ENCODE peak calls at places on chromosomes 12 and 14, in eight cellular contexts. One of them, this sample, is unnamed.

GRCh38 chr12:120015313-120015712 is 26.3 kb downstream of the BICDL1 start:
- DNase-seq in esophagus squamous epithelium: no peak
- DNase-seq in GM12864: no peak
- DNase-seq in AG04450: no peak
- DNase-seq in lower lobe of right lung: no peak
- DNase-seq in cardiac fibroblast: no peak
- DNase-seq in OCI-LY7: no peak
- DNase-seq in transverse colon: no peak
- DNase-seq in this sample: no peak

GRCh38 chr14:56210570-56210969 is 92.4 kb downstream of the PELI2 start:
- DNase-seq in esophagus squamous epithelium: no peak
- DNase-seq in GM12864: no peak
- DNase-seq in AG04450: no peak
- DNase-seq in lower lobe of right lung: no peak
- DNase-seq in cardiac fibroblast: no peak
- DNase-seq in OCI-LY7: no peak
- DNase-seq in transverse colon: no peak
- DNase-seq in this sample: no peak

GRCh38 chr14:51547260-51547659 is 104.5 kb upstream of the FRMD6 start:
- DNase-seq in esophagus squamous epithelium: no peak
- DNase-seq in GM12864: no peak
- DNase-seq in AG04450: peak; percentile 99
- DNase-seq in lower lobe of right lung: no peak
- DNase-seq in cardiac fibroblast: peak; percentile 100
- DNase-seq in OCI-LY7: no peak
- DNase-seq in transverse colon: peak; percentile 22
- DNase-seq in this sample: peak; percentile 98

GRCh38 chr12:92470608-92471021 is 232.2 kb upstream of the PLEKHG7 start:
- DNase-seq in esophagus squamous epithelium: no peak
- DNase-seq in GM12864: peak; percentile 70
- DNase-seq in AG04450: no peak
- DNase-seq in lower lobe of right lung: no peak
- DNase-seq in cardiac fibroblast: no peak
- DNase-seq in OCI-LY7: peak; percentile 59
- DNase-seq in transverse colon: no peak
- DNase-seq in this sample: peak; percentile 24

GRCh38 chr12:27198036-27198435 is 46.0 kb upstream of the STK38L start:
- DNase-seq in esophagus squamous epithelium: no peak
- DNase-seq in GM12864: no peak
- DNase-seq in AG04450: no peak
- DNase-seq in lower lobe of right lung: no peak
- DNase-seq in cardiac fibroblast: peak; percentile 85
- DNase-seq in OCI-LY7: no peak
- DNase-seq in transverse colon: no peak
- DNase-seq in this sample: no peak

GRCh38 chr14:33765251-33765650 is 185.6 kb downstream of the EGLN3 start:
- DNase-seq in esophagus squamous epithelium: no peak
- DNase-seq in GM12864: no peak
- DNase-seq in AG04450: no peak
- DNase-seq in lower lobe of right lung: no peak
- DNase-seq in cardiac fibroblast: no peak
- DNase-seq in OCI-LY7: no peak
- DNase-seq in transverse colon: no peak
- DNase-seq in this sample: no peak

GRCh38 chr12:105278043-105278697 is 42.2 kb upstream of the APPL2 start:
- DNase-seq in esophagus squamous epithelium: no peak
- DNase-seq in GM12864: no peak
- DNase-seq in AG04450: no peak
- DNase-seq in lower lobe of right lung: no peak
- DNase-seq in cardiac fibroblast: peak; percentile 36
- DNase-seq in OCI-LY7: peak; percentile 7
- DNase-seq in transverse colon: no peak
- DNase-seq in this sample: no peak

GRCh38 chr12:9668141-9669018 is 1.1 kb upstream of the CLEC2D start:
- DNase-seq in esophagus squamous epithelium: no peak
- DNase-seq in GM12864: no peak
- DNase-seq in AG04450: no peak
- DNase-seq in lower lobe of right lung: no peak
- DNase-seq in cardiac fibroblast: no peak
- DNase-seq in OCI-LY7: no peak
- DNase-seq in transverse colon: no peak
- DNase-seq in this sample: no peak

GRCh38 chr12:57939291-57939690 is 2.1 kb upstream of the ATP23 start:
- DNase-seq in esophagus squamous epithelium: no peak
- DNase-seq in GM12864: no peak
- DNase-seq in AG04450: no peak
- DNase-seq in lower lobe of right lung: no peak
- DNase-seq in cardiac fibroblast: peak; percentile 22
- DNase-seq in OCI-LY7: no peak
- DNase-seq in transverse colon: no peak
- DNase-seq in this sample: peak; percentile 68

GRCh38 chr14:64442300-64442988 is 22.9 kb upstream of the AKAP5 start:
- DNase-seq in esophagus squamous epithelium: no peak
- DNase-seq in GM12864: no peak
- DNase-seq in AG04450: no peak
- DNase-seq in lower lobe of right lung: no peak
- DNase-seq in cardiac fibroblast: no peak
- DNase-seq in OCI-LY7: no peak
- DNase-seq in transverse colon: no peak
- DNase-seq in this sample: no peak

GRCh38 chr14:101475468-101476257 is 85.6 kb upstream of the DIO3 start:
- DNase-seq in esophagus squamous epithelium: no peak
- DNase-seq in GM12864: no peak
- DNase-seq in AG04450: peak; percentile 15
- DNase-seq in lower lobe of right lung: no peak
- DNase-seq in cardiac fibroblast: peak; percentile 60
- DNase-seq in OCI-LY7: no peak
- DNase-seq in transverse colon: no peak
- DNase-seq in this sample: peak; percentile 67

GRCh38 chr12:13982010-13982409 is 608 bp upstream of the GRIN2B start:
- DNase-seq in esophagus squamous epithelium: no peak
- DNase-seq in GM12864: no peak
- DNase-seq in AG04450: no peak
- DNase-seq in lower lobe of right lung: no peak
- DNase-seq in cardiac fibroblast: no peak
- DNase-seq in OCI-LY7: no peak
- DNase-seq in transverse colon: peak; percentile 15
- DNase-seq in this sample: no peak

GRCh38 chr14:51458563-51458955 is 193.2 kb upstream of the FRMD6 start:
- DNase-seq in esophagus squamous epithelium: no peak
- DNase-seq in GM12864: no peak
- DNase-seq in AG04450: peak; percentile 90
- DNase-seq in lower lobe of right lung: no peak
- DNase-seq in cardiac fibroblast: peak; percentile 96
- DNase-seq in OCI-LY7: no peak
- DNase-seq in transverse colon: no peak
- DNase-seq in this sample: peak; percentile 83

GRCh38 chr14:49550284-49551184 is 35.6 kb downstream of the RPS29 start:
- DNase-seq in esophagus squamous epithelium: no peak
- DNase-seq in GM12864: no peak
- DNase-seq in AG04450: no peak
- DNase-seq in lower lobe of right lung: no peak
- DNase-seq in cardiac fibroblast: peak; percentile 58
- DNase-seq in OCI-LY7: peak; percentile 7
- DNase-seq in transverse colon: no peak
- DNase-seq in this sample: peak; percentile 25
- TF ChIP-seq CTCF in esophagus squamous epithelium: no peak
- TF ChIP-seq CTCF in GM12864: no peak
- TF ChIP-seq CTCF in AG04450: peak; percentile 53
- TF ChIP-seq CTCF in lower lobe of right lung: no peak
- TF ChIP-seq CTCF in cardiac fibroblast: peak; percentile 45
- TF ChIP-seq CTCF in OCI-LY7: peak; percentile 57
- TF ChIP-seq CTCF in transverse colon: no peak
- TF ChIP-seq CTCF in this sample: peak; percentile 23

DNA sequence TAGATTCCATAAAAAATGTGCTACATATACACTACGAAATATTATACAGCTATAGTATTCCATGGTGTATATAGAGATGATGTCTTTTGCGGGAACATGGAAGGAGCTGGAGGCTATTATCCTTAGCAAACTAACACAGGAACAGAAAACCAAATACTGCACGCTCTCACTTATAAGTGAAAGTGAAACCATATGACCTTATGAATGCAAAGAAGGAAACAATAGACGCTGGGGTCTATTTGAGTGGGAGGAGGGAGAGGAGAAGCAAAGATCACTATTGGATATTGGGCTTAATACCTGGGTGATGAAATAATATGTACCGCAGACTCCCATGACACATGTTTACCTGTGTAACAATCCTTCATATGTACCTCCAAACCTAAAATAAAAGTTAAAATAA is 142.7 kb downstream of the LRFN5 start:
- DNase-seq in esophagus squamous epithelium: no peak
- DNase-seq in GM12864: no peak
- DNase-seq in AG04450: no peak
- DNase-seq in lower lobe of right lung: no peak
- DNase-seq in cardiac fibroblast: peak; percentile 44
- DNase-seq in OCI-LY7: no peak
- DNase-seq in transverse colon: no peak
- DNase-seq in this sample: no peak
- H3K4me3 ChIP-seq in esophagus squamous epithelium: peak overlapping the region; percentile 53
- H3K4me3 ChIP-seq in GM12864: no peak overlapping the region
- H3K4me3 ChIP-seq in AG04450: no peak overlapping the region
- H3K4me3 ChIP-seq in lower lobe of right lung: peak overlapping the region; percentile 32
- H3K4me3 ChIP-seq in cardiac fibroblast: no peak overlapping the region
- H3K4me3 ChIP-seq in OCI-LY7: no peak overlapping the region
- H3K4me3 ChIP-seq in transverse colon: peak overlapping the region; percentile 25
- H3K4me3 ChIP-seq in this sample: no peak overlapping the region

DNA sequence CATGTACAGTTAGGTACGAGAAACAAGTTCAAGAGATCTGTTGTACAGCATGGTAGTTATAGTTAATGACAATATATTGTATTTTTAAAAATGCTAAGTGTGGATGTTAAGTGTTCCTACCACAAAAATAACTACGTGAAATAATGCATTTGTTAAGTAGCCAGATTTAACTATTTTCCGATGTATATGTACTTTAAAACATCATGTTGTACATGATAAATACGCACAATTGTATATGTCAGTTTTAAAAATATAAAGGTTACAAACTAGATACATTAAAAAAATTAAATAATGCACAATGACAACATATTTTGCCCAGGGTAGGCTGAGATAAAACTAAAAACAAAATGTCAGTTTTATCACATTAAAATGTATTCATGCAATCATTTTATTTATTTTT is 285.1 kb upstream of the DCN start:
- DNase-seq in esophagus squamous epithelium: no peak
- DNase-seq in GM12864: no peak
- DNase-seq in AG04450: no peak
- DNase-seq in lower lobe of right lung: no peak
- DNase-seq in cardiac fibroblast: no peak
- DNase-seq in OCI-LY7: no peak
- DNase-seq in transverse colon: no peak
- DNase-seq in this sample: no peak
- TF ChIP-seq CTCF in esophagus squamous epithelium: no peak
- TF ChIP-seq CTCF in GM12864: no peak
- TF ChIP-seq CTCF in AG04450: no peak
- TF ChIP-seq CTCF in lower lobe of right lung: no peak
- TF ChIP-seq CTCF in cardiac fibroblast: no peak
- TF ChIP-seq CTCF in OCI-LY7: no peak
- TF ChIP-seq CTCF in transverse colon: no peak
- TF ChIP-seq CTCF in this sample: no peak

GRCh38 chr12:6539276-6540134 is 5.2 kb downstream of the GAPDH start:
- DNase-seq in esophagus squamous epithelium: no peak
- DNase-seq in GM12864: no peak
- DNase-seq in AG04450: no peak
- DNase-seq in lower lobe of right lung: no peak
- DNase-seq in cardiac fibroblast: peak; percentile 48
- DNase-seq in OCI-LY7: peak; percentile 19
- DNase-seq in transverse colon: no peak
- DNase-seq in this sample: peak; percentile 25
- H3K4me3 ChIP-seq in esophagus squamous epithelium: peak overlapping the region; percentile 51
- H3K4me3 ChIP-seq in GM12864: no peak overlapping the region
- H3K4me3 ChIP-seq in AG04450: no peak overlapping the region
- H3K4me3 ChIP-seq in lower lobe of right lung: no peak overlapping the region
- H3K4me3 ChIP-seq in cardiac fibroblast: no peak overlapping the region
- H3K4me3 ChIP-seq in OCI-LY7: no peak overlapping the region
- H3K4me3 ChIP-seq in transverse colon: peak overlapping the region; percentile 29
- H3K4me3 ChIP-seq in this sample: no peak overlapping the region

GRCh38 chr14:29926228-29926627 is 1.4 kb downstream of the PRKD1 start:
- DNase-seq in esophagus squamous epithelium: no peak
- DNase-seq in GM12864: no peak
- DNase-seq in AG04450: no peak
- DNase-seq in lower lobe of right lung: no peak
- DNase-seq in cardiac fibroblast: no peak
- DNase-seq in OCI-LY7: no peak
- DNase-seq in transverse colon: no peak
- DNase-seq in this sample: no peak

GRCh38 chr14:29925736-29926135 is 1.9 kb downstream of the PRKD1 start:
- DNase-seq in esophagus squamous epithelium: no peak
- DNase-seq in GM12864: no peak
- DNase-seq in AG04450: no peak
- DNase-seq in lower lobe of right lung: no peak
- DNase-seq in cardiac fibroblast: peak; percentile 46
- DNase-seq in OCI-LY7: no peak
- DNase-seq in transverse colon: no peak
- DNase-seq in this sample: no peak

GRCh38 chr14:29928342-29928640 is 644 bp upstream of the PRKD1 start:
- DNase-seq in esophagus squamous epithelium: no peak
- DNase-seq in GM12864: no peak
- DNase-seq in AG04450: no peak
- DNase-seq in lower lobe of right lung: no peak
- DNase-seq in cardiac fibroblast: no peak
- DNase-seq in OCI-LY7: no peak
- DNase-seq in transverse colon: no peak
- DNase-seq in this sample: no peak

GRCh38 chr14:29926701-29927595 is 699 bp downstream of the PRKD1 start:
- DNase-seq in esophagus squamous epithelium: no peak
- DNase-seq in GM12864: no peak
- DNase-seq in AG04450: no peak
- DNase-seq in lower lobe of right lung: peak; percentile 66
- DNase-seq in cardiac fibroblast: peak; percentile 49
- DNase-seq in OCI-LY7: no peak
- DNase-seq in transverse colon: peak; percentile 45
- DNase-seq in this sample: peak; percentile 25

GRCh38 chr14:29927596-29928341 is at the start of gene PRKD1:
- DNase-seq in esophagus squamous epithelium: no peak
- DNase-seq in GM12864: no peak
- DNase-seq in AG04450: no peak
- DNase-seq in lower lobe of right lung: peak; percentile 69
- DNase-seq in cardiac fibroblast: peak; percentile 71
- DNase-seq in OCI-LY7: no peak
- DNase-seq in transverse colon: peak; percentile 51
- DNase-seq in this sample: peak; percentile 30
- TF ChIP-seq CTCF in esophagus squamous epithelium: no peak
- TF ChIP-seq CTCF in GM12864: no peak
- TF ChIP-seq CTCF in AG04450: no peak
- TF ChIP-seq CTCF in lower lobe of right lung: peak; percentile 32
- TF ChIP-seq CTCF in cardiac fibroblast: no peak
- TF ChIP-seq CTCF in OCI-LY7: no peak
- TF ChIP-seq CTCF in transverse colon: peak; percentile 12
- TF ChIP-seq CTCF in this sample: no peak

GRCh38 chr14:60331201-60332045 is 82.4 kb downstream of the PPM1A start:
- DNase-seq in esophagus squamous epithelium: no peak
- DNase-seq in GM12864: peak; percentile 59
- DNase-seq in AG04450: no peak
- DNase-seq in lower lobe of right lung: peak; percentile 68
- DNase-seq in cardiac fibroblast: peak; percentile 62
- DNase-seq in OCI-LY7: peak; percentile 96
- DNase-seq in transverse colon: peak; percentile 74
- DNase-seq in this sample: peak; percentile 62
- H3K4me3 ChIP-seq in esophagus squamous epithelium: peak overlapping the region; percentile 63
- H3K4me3 ChIP-seq in GM12864: peak overlapping the region; percentile 46
- H3K4me3 ChIP-seq in AG04450: peak overlapping the region; percentile 46
- H3K4me3 ChIP-seq in lower lobe of right lung: peak overlapping the region; percentile 45
- H3K4me3 ChIP-seq in cardiac fibroblast: peak overlapping the region; percentile 29
- H3K4me3 ChIP-seq in OCI-LY7: peak overlapping the region; percentile 60
- H3K4me3 ChIP-seq in transverse colon: peak overlapping the region; percentile 57
- H3K4me3 ChIP-seq in this sample: peak overlapping the region; percentile 29

GRCh38 chr12:122880668-122881067 is 15.3 kb downstream of the VPS37B start:
- DNase-seq in esophagus squamous epithelium: no peak
- DNase-seq in GM12864: no peak
- DNase-seq in AG04450: no peak
- DNase-seq in lower lobe of right lung: no peak
- DNase-seq in cardiac fibroblast: peak; percentile 69
- DNase-seq in OCI-LY7: peak; percentile 66
- DNase-seq in transverse colon: no peak
- DNase-seq in this sample: no peak
- TF ChIP-seq CTCF in esophagus squamous epithelium: peak; percentile 20
- TF ChIP-seq CTCF in GM12864: peak; percentile 46
- TF ChIP-seq CTCF in AG04450: peak; percentile 40
- TF ChIP-seq CTCF in lower lobe of right lung: peak; percentile 37
- TF ChIP-seq CTCF in cardiac fibroblast: peak; percentile 67
- TF ChIP-seq CTCF in OCI-LY7: peak; percentile 83
- TF ChIP-seq CTCF in transverse colon: peak; percentile 9
- TF ChIP-seq CTCF in this sample: peak; percentile 44